ENCODE peak calls at places on chromosome 13, in four cellular contexts. One of them, this sample, is unnamed.

GRCh38 chr13:73870970-73871935 is 263.0 kb downstream of the KLF12 start:
- DNase-seq in HepG2: no peak
- DNase-seq in GM12878: no peak
- DNase-seq in K562: no peak
- DNase-seq in this sample: peak

GRCh38 chr13:111893607-111894443 is 173.1 kb upstream of the SOX1 start:
- DNase-seq in HepG2: no peak
- DNase-seq in GM12878: no peak
- DNase-seq in K562: no peak
- DNase-seq in this sample: no peak

GRCh38 chr13:63167699-63168337 is 1752.2 kb upstream of the PCDH20 start:
- DNase-seq in HepG2: no peak
- DNase-seq in K562: no peak
- DNase-seq in GM12878: no peak
- DNase-seq in this sample: no peak

GRCh38 chr13:34223984-34224383 is 406.0 kb downstream of the RFC3 start:
- DNase-seq in GM12878: no peak
- DNase-seq in HepG2: peak
- DNase-seq in K562: no peak
- DNase-seq in this sample: no peak

GRCh38 chr13:107864543-107865460 is 350.5 kb downstream of the LIG4 start:
- DNase-seq in GM12878: no peak
- DNase-seq in K562: peak
- DNase-seq in HepG2: peak
- DNase-seq in this sample: no peak

GRCh38 chr13:61765940-61766666 is 350.5 kb upstream of the PCDH20 start:
- DNase-seq in HepG2: no peak
- DNase-seq in GM12878: no peak
- DNase-seq in K562: no peak
- DNase-seq in this sample: no peak

GRCh38 chr13:48500652-48501197 is 32.2 kb downstream of the RCBTB2 start:
- DNase-seq in GM12878: no peak
- DNase-seq in HepG2: peak
- DNase-seq in K562: no peak
- DNase-seq in this sample: no peak

GRCh38 chr13:108463365-108463764 is 166.0 kb upstream of the MYO16 start:
- DNase-seq in K562: no peak
- DNase-seq in HepG2: no peak
- DNase-seq in GM12878: peak
- DNase-seq in this sample: no peak

GRCh38 chr13:49976314-49977258 is 20.3 kb upstream of the TRIM13 start:
- DNase-seq in HepG2: peak
- DNase-seq in K562: peak
- DNase-seq in GM12878: peak
- DNase-seq in this sample: peak

GRCh38 chr13:74070065-74070464 is 64.1 kb downstream of the KLF12 start:
- DNase-seq in K562: no peak
- DNase-seq in GM12878: peak
- DNase-seq in HepG2: no peak
- DNase-seq in this sample: no peak

GRCh38 chr13:67438465-67438864 is 208.3 kb upstream of the PCDH9 start:
- DNase-seq in GM12878: no peak
- DNase-seq in HepG2: no peak
- DNase-seq in K562: no peak
- DNase-seq in this sample: peak

GRCh38 chr13:93714171-93714570 is 487.6 kb downstream of the GPC6 start:
- DNase-seq in HepG2: no peak
- DNase-seq in K562: no peak
- DNase-seq in GM12878: no peak
- DNase-seq in this sample: no peak

GRCh38 chr13:64371045-64371444 is 2859.1 kb downstream of the PCDH9 start:
- DNase-seq in HepG2: no peak
- DNase-seq in K562: no peak
- DNase-seq in GM12878: no peak
- DNase-seq in this sample: no peak

GRCh38 chr13:108915095-108915633 is 285.8 kb downstream of the MYO16 start:
- DNase-seq in GM12878: no peak
- DNase-seq in HepG2: peak
- DNase-seq in K562: no peak
- DNase-seq in this sample: no peak

GRCh38 chr13:74135306-74136088 is 1.3 kb upstream of the KLF12 start:
- DNase-seq in K562: peak
- DNase-seq in HepG2: no peak
- DNase-seq in GM12878: peak
- DNase-seq in this sample: peak

GRCh38 chr13:33110386-33110712 is 94.1 kb downstream of the KL start:
- DNase-seq in HepG2: no peak
- DNase-seq in GM12878: no peak
- DNase-seq in K562: no peak
- DNase-seq in this sample: no peak

GRCh38 chr13:109145631-109146030 is 516.2 kb downstream of the MYO16 start:
- DNase-seq in GM12878: no peak
- DNase-seq in K562: peak
- DNase-seq in HepG2: peak
- DNase-seq in this sample: peak

GRCh38 chr13:40236566-40237168 is 429.8 kb downstream of the FOXO1 start:
- DNase-seq in GM12878: no peak
- DNase-seq in HepG2: no peak
- DNase-seq in K562: no peak
- DNase-seq in this sample: no peak

GRCh38 chr13:94431569-94431968 is 47.9 kb downstream of the DCT start:
- DNase-seq in GM12878: no peak
- DNase-seq in HepG2: no peak
- DNase-seq in K562: no peak
- DNase-seq in this sample: peak

GRCh38 chr13:94269557-94269956 is 209.9 kb downstream of the DCT start:
- DNase-seq in GM12878: no peak
- DNase-seq in HepG2: no peak
- DNase-seq in K562: no peak
- DNase-seq in this sample: no peak

GRCh38 chr13:39783051-39783450 is 127.6 kb downstream of the COG6 start:
- DNase-seq in GM12878: no peak
- DNase-seq in HepG2: no peak
- DNase-seq in K562: no peak
- DNase-seq in this sample: no peak

GRCh38 chr13:75876371-75877050 is 240.4 kb downstream of the LMO7 start:
- DNase-seq in HepG2: peak
- DNase-seq in K562: peak
- DNase-seq in GM12878: peak
- DNase-seq in this sample: peak

GRCh38 chr13:94389544-94390351 is 89.7 kb downstream of the DCT start:
- DNase-seq in K562: no peak
- DNase-seq in GM12878: no peak
- DNase-seq in HepG2: no peak
- DNase-seq in this sample: peak

GRCh38 chr13:91247768-91248167 is 99.7 kb upstream of the MIR17HG start:
- DNase-seq in HepG2: no peak
- DNase-seq in K562: no peak
- DNase-seq in GM12878: no peak
- DNase-seq in this sample: no peak

GRCh38 chr13:59483441-59484116 is 680.1 kb downstream of the DIAPH3 start:
- DNase-seq in HepG2: no peak
- DNase-seq in K562: no peak
- DNase-seq in GM12878: no peak
- DNase-seq in this sample: no peak

GRCh38 chr13:28239374-28239773 is 101.0 kb downstream of the PAN3 start:
- DNase-seq in GM12878: no peak
- DNase-seq in K562: no peak
- DNase-seq in HepG2: no peak
- DNase-seq in this sample: no peak

GRCh38 chr13:100269837-100270236 is 180.9 kb downstream of the PCCA start:
- DNase-seq in GM12878: no peak
- DNase-seq in HepG2: no peak
- DNase-seq in K562: no peak
- DNase-seq in this sample: no peak

GRCh38 chr13:85544756-85545155 is 254.5 kb downstream of the SLITRK6 start:
- DNase-seq in GM12878: no peak
- DNase-seq in K562: no peak
- DNase-seq in HepG2: no peak
- DNase-seq in this sample: no peak

GRCh38 chr13:39540929-39541605 is 61.9 kb downstream of the LHFPL6 start:
- DNase-seq in GM12878: no peak
- DNase-seq in K562: no peak
- DNase-seq in HepG2: no peak
- DNase-seq in this sample: no peak

GRCh38 chr13:29503041-29503837 is 92.2 kb downstream of the SLC7A1 start:
- DNase-seq in HepG2: no peak
- DNase-seq in K562: peak
- DNase-seq in GM12878: no peak
- DNase-seq in this sample: no peak

GRCh38 chr13:110308377-110309158 is 1.5 kb downstream of the COL4A2 start:
- DNase-seq in HepG2: no peak
- DNase-seq in GM12878: no peak
- DNase-seq in K562: no peak
- DNase-seq in this sample: no peak

GRCh38 chr13:27448308-27448707 is 2.1 kb downstream of the MTIF3 start:
- DNase-seq in GM12878: no peak
- DNase-seq in K562: no peak
- DNase-seq in HepG2: no peak
- DNase-seq in this sample: no peak

GRCh38 chr13:30805603-30806011 is 70.3 kb downstream of the ALOX5AP start:
- DNase-seq in HepG2: peak
- DNase-seq in GM12878: no peak
- DNase-seq in K562: no peak
- DNase-seq in this sample: no peak
- TF ChIP-seq FOXK2 in HepG2: no peak
- TF ChIP-seq FOXK2 in GM12878: no peak
- TF ChIP-seq FOXK2 in K562: no peak
- TF ChIP-seq FOXK2 in this sample: no peak

GRCh38 chr13:31927219-31927653 is 104.3 kb upstream of the FRY start:
- DNase-seq in HepG2: peak
- DNase-seq in GM12878: no peak
- DNase-seq in K562: no peak
- DNase-seq in this sample: no peak
- TF ChIP-seq FOXK2 in HepG2: no peak
- TF ChIP-seq FOXK2 in GM12878: no peak
- TF ChIP-seq FOXK2 in K562: no peak
- TF ChIP-seq FOXK2 in this sample: no peak

GRCh38 chr13:105709181-105709580 is 826.3 kb downstream of the EFNB2 start:
- DNase-seq in HepG2: no peak
- DNase-seq in K562: no peak
- DNase-seq in GM12878: no peak
- DNase-seq in this sample: no peak
- TF ChIP-seq FOXK2 in HepG2: no peak
- TF ChIP-seq FOXK2 in K562: no peak
- TF ChIP-seq FOXK2 in GM12878: no peak
- TF ChIP-seq FOXK2 in this sample: no peak

DNA sequence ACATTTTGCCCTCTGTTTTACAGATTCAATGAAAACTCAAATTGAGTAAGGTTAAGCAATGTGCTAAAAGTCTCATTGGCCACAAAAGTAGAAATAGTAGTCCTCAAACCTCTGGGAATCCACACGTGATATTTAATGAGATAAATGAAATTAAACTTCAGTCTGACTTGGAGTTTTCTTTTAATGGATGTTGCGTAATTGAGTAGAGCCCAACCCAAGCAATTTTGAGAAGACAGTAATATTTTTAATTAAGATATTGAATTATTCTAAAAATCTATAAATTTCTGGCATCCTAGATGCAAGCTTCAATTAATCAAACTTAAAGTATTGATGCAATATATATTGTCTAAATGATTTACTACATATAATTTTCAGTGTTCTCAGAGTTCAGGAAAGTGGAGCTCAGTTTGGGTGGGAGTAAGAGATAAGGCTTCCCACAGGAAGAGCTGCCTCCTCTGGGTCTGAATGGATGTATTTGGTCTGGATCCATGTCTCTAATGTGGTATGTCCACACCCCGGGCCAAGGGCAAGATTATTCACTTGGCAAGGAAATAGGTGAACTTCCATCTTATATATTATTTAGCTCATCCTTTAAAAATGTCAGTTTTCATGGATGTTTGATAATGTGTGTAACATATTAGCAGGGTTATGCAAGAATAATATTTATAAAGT is 6.9 kb downstream of the MBNL2 start:
- DNase-seq in GM12878: no peak
- DNase-seq in HepG2: no peak
- DNase-seq in K562: no peak
- DNase-seq in this sample: no peak
- TF ChIP-seq FOXK2 in GM12878: no peak
- TF ChIP-seq FOXK2 in HepG2: no peak
- TF ChIP-seq FOXK2 in K562: no peak
- TF ChIP-seq FOXK2 in this sample: no peak

GRCh38 chr13:113862766-113863510 is 938 bp downstream of the GAS6 start:
- DNase-seq in GM12878: no peak
- DNase-seq in HepG2: no peak
- DNase-seq in K562: peak
- DNase-seq in this sample: peak
- TF ChIP-seq FOXK2 in GM12878: no peak
- TF ChIP-seq FOXK2 in HepG2: no peak
- TF ChIP-seq FOXK2 in K562: no peak
- TF ChIP-seq FOXK2 in this sample: no peak

DNA sequence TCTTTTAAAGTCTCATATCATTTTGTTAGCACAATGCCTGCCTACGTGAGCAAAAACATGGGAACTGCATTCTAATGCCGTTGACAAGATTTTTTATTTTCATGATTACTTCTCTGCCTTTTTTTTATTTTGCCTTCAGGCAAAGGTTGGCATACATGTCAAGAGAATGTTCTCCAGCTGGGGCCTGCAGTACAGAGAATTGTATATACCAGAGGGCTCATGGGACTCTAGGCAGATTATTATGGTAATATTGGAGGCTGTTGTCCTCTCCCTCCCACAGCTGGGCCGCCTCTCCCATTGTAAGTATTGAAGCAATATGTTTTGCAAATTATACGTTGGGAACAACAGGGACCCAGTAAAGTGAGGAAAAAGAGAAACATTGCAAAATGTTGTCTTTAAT is 53.9 kb upstream of the OBI1 start:
- DNase-seq in GM12878: no peak
- DNase-seq in K562: no peak
- DNase-seq in HepG2: no peak
- DNase-seq in this sample: no peak
- TF ChIP-seq FOXK2 in GM12878: no peak
- TF ChIP-seq FOXK2 in K562: no peak
- TF ChIP-seq FOXK2 in HepG2: no peak
- TF ChIP-seq FOXK2 in this sample: no peak

GRCh38 chr13:20482275-20482761 is 43.3 kb downstream of the CRYL1 start:
- DNase-seq in HepG2: no peak
- DNase-seq in GM12878: no peak
- DNase-seq in K562: no peak
- DNase-seq in this sample: peak
- TF ChIP-seq FOXK2 in HepG2: no peak
- TF ChIP-seq FOXK2 in GM12878: no peak
- TF ChIP-seq FOXK2 in K562: no peak
- TF ChIP-seq FOXK2 in this sample: no peak